ENCODE peak calls at places on chromosomes 3 and 15, in eight cellular contexts. One of them, this sample, is unnamed.

GRCh38 chr3:120487079-120487693 is 36.4 kb upstream of the FSTL1 start:
- DNase-seq in psoas muscle: peak
- DNase-seq in nephron progenitor cell: no peak
- DNase-seq in NCI-H2107: no peak
- DNase-seq in stimulated activated CD4-positive, alpha-beta T cell treated with anti-CD3 and anti-CD28 coated beads, Interleukin-12 subunit alpha, Interleukin-12 subunit beta, amount 100 ng/mL, for 24 hours: no peak
- DNase-seq in activated CD4-positive, alpha-beta T cell treated with anti-CD3 and anti-CD28 coated beads, Interleukin-2, amount 50 U/mL, for 1 hour: no peak
- DNase-seq in occipital lobe: no peak
- DNase-seq in A549: no peak
- DNase-seq in this sample: no peak

GRCh38 chr3:192005989-192006388 is 545.0 kb downstream of the PYDC2 start:
- DNase-seq in NCI-H2107: no peak
- DNase-seq in nephron progenitor cell: no peak
- DNase-seq in stimulated activated CD4-positive, alpha-beta T cell treated with anti-CD3 and anti-CD28 coated beads, Interleukin-12 subunit alpha, Interleukin-12 subunit beta, amount 100 ng/mL, for 24 hours: no peak
- DNase-seq in occipital lobe: no peak
- DNase-seq in psoas muscle: no peak
- DNase-seq in A549: no peak
- DNase-seq in activated CD4-positive, alpha-beta T cell treated with anti-CD3 and anti-CD28 coated beads, Interleukin-2, amount 50 U/mL, for 1 hour: no peak
- DNase-seq in this sample: no peak

GRCh38 chr3:124510290-124510689 is 220.0 kb upstream of the UMPS start:
- DNase-seq in psoas muscle: no peak
- DNase-seq in stimulated activated CD4-positive, alpha-beta T cell treated with anti-CD3 and anti-CD28 coated beads, Interleukin-12 subunit alpha, Interleukin-12 subunit beta, amount 100 ng/mL, for 24 hours: no peak
- DNase-seq in activated CD4-positive, alpha-beta T cell treated with anti-CD3 and anti-CD28 coated beads, Interleukin-2, amount 50 U/mL, for 1 hour: no peak
- DNase-seq in A549: no peak
- DNase-seq in nephron progenitor cell: no peak
- DNase-seq in occipital lobe: no peak
- DNase-seq in NCI-H2107: no peak
- DNase-seq in this sample: no peak

GRCh38 chr15:60916674-60917468 is 312.2 kb downstream of the RORA start:
- DNase-seq in nephron progenitor cell: peak
- DNase-seq in occipital lobe: peak
- DNase-seq in NCI-H2107: peak
- DNase-seq in stimulated activated CD4-positive, alpha-beta T cell treated with anti-CD3 and anti-CD28 coated beads, Interleukin-12 subunit alpha, Interleukin-12 subunit beta, amount 100 ng/mL, for 24 hours: peak
- DNase-seq in activated CD4-positive, alpha-beta T cell treated with anti-CD3 and anti-CD28 coated beads, Interleukin-2, amount 50 U/mL, for 1 hour: peak
- DNase-seq in A549: peak
- DNase-seq in psoas muscle: peak
- DNase-seq in this sample: peak

GRCh38 chr3:23726811-23727548 is 78.8 kb upstream of the UBE2E1 start:
- DNase-seq in NCI-H2107: no peak
- DNase-seq in activated CD4-positive, alpha-beta T cell treated with anti-CD3 and anti-CD28 coated beads, Interleukin-2, amount 50 U/mL, for 1 hour: no peak
- DNase-seq in occipital lobe: no peak
- DNase-seq in stimulated activated CD4-positive, alpha-beta T cell treated with anti-CD3 and anti-CD28 coated beads, Interleukin-12 subunit alpha, Interleukin-12 subunit beta, amount 100 ng/mL, for 24 hours: no peak
- DNase-seq in A549: no peak
- DNase-seq in psoas muscle: no peak
- DNase-seq in nephron progenitor cell: no peak
- DNase-seq in this sample: no peak

GRCh38 chr3:197030379-197031314 is 1.0 kb upstream of the MELTF start:
- DNase-seq in A549: no peak
- DNase-seq in NCI-H2107: no peak
- DNase-seq in nephron progenitor cell: no peak
- DNase-seq in psoas muscle: no peak
- DNase-seq in stimulated activated CD4-positive, alpha-beta T cell treated with anti-CD3 and anti-CD28 coated beads, Interleukin-12 subunit alpha, Interleukin-12 subunit beta, amount 100 ng/mL, for 24 hours: no peak
- DNase-seq in activated CD4-positive, alpha-beta T cell treated with anti-CD3 and anti-CD28 coated beads, Interleukin-2, amount 50 U/mL, for 1 hour: no peak
- DNase-seq in occipital lobe: no peak
- DNase-seq in this sample: no peak

GRCh38 chr3:46708401-46709146 is 7.4 kb downstream of the TMIE start:
- DNase-seq in psoas muscle: no peak
- DNase-seq in occipital lobe: no peak
- DNase-seq in A549: no peak
- DNase-seq in activated CD4-positive, alpha-beta T cell treated with anti-CD3 and anti-CD28 coated beads, Interleukin-2, amount 50 U/mL, for 1 hour: no peak
- DNase-seq in nephron progenitor cell: no peak
- DNase-seq in NCI-H2107: no peak
- DNase-seq in stimulated activated CD4-positive, alpha-beta T cell treated with anti-CD3 and anti-CD28 coated beads, Interleukin-12 subunit alpha, Interleukin-12 subunit beta, amount 100 ng/mL, for 24 hours: no peak
- DNase-seq in this sample: no peak

GRCh38 chr3:69542265-69543079 is 156.6 kb upstream of the FRMD4B start:
- DNase-seq in nephron progenitor cell: peak
- DNase-seq in psoas muscle: peak
- DNase-seq in occipital lobe: peak
- DNase-seq in A549: peak
- DNase-seq in stimulated activated CD4-positive, alpha-beta T cell treated with anti-CD3 and anti-CD28 coated beads, Interleukin-12 subunit alpha, Interleukin-12 subunit beta, amount 100 ng/mL, for 24 hours: no peak
- DNase-seq in activated CD4-positive, alpha-beta T cell treated with anti-CD3 and anti-CD28 coated beads, Interleukin-2, amount 50 U/mL, for 1 hour: no peak
- DNase-seq in NCI-H2107: no peak
- DNase-seq in this sample: no peak

GRCh38 chr3:126434931-126435411 is 40.3 kb downstream of the CFAP100 start:
- DNase-seq in psoas muscle: no peak
- DNase-seq in activated CD4-positive, alpha-beta T cell treated with anti-CD3 and anti-CD28 coated beads, Interleukin-2, amount 50 U/mL, for 1 hour: no peak
- DNase-seq in stimulated activated CD4-positive, alpha-beta T cell treated with anti-CD3 and anti-CD28 coated beads, Interleukin-12 subunit alpha, Interleukin-12 subunit beta, amount 100 ng/mL, for 24 hours: no peak
- DNase-seq in occipital lobe: no peak
- DNase-seq in A549: no peak
- DNase-seq in nephron progenitor cell: no peak
- DNase-seq in NCI-H2107: no peak
- DNase-seq in this sample: no peak

GRCh38 chr3:195075941-195076875 is 194.8 kb downstream of the XXYLT1 start:
- DNase-seq in stimulated activated CD4-positive, alpha-beta T cell treated with anti-CD3 and anti-CD28 coated beads, Interleukin-12 subunit alpha, Interleukin-12 subunit beta, amount 100 ng/mL, for 24 hours: no peak
- DNase-seq in occipital lobe: no peak
- DNase-seq in activated CD4-positive, alpha-beta T cell treated with anti-CD3 and anti-CD28 coated beads, Interleukin-2, amount 50 U/mL, for 1 hour: no peak
- DNase-seq in NCI-H2107: no peak
- DNase-seq in nephron progenitor cell: no peak
- DNase-seq in psoas muscle: no peak
- DNase-seq in A549: no peak
- DNase-seq in this sample: no peak

GRCh38 chr3:111690242-111690641 is 95.1 kb upstream of the ZBED2 start:
- DNase-seq in A549: no peak
- DNase-seq in activated CD4-positive, alpha-beta T cell treated with anti-CD3 and anti-CD28 coated beads, Interleukin-2, amount 50 U/mL, for 1 hour: no peak
- DNase-seq in stimulated activated CD4-positive, alpha-beta T cell treated with anti-CD3 and anti-CD28 coated beads, Interleukin-12 subunit alpha, Interleukin-12 subunit beta, amount 100 ng/mL, for 24 hours: no peak
- DNase-seq in NCI-H2107: no peak
- DNase-seq in psoas muscle: no peak
- DNase-seq in nephron progenitor cell: no peak
- DNase-seq in occipital lobe: no peak
- DNase-seq in this sample: no peak

GRCh38 chr3:151216641-151217040 is 13.6 kb upstream of the GPR171 start:
- DNase-seq in stimulated activated CD4-positive, alpha-beta T cell treated with anti-CD3 and anti-CD28 coated beads, Interleukin-12 subunit alpha, Interleukin-12 subunit beta, amount 100 ng/mL, for 24 hours: no peak
- DNase-seq in activated CD4-positive, alpha-beta T cell treated with anti-CD3 and anti-CD28 coated beads, Interleukin-2, amount 50 U/mL, for 1 hour: no peak
- DNase-seq in psoas muscle: no peak
- DNase-seq in nephron progenitor cell: no peak
- DNase-seq in A549: no peak
- DNase-seq in occipital lobe: no peak
- DNase-seq in NCI-H2107: no peak
- DNase-seq in this sample: no peak

GRCh38 chr3:187017511-187018230 is 87.3 kb downstream of the ST6GAL1 start:
- DNase-seq in stimulated activated CD4-positive, alpha-beta T cell treated with anti-CD3 and anti-CD28 coated beads, Interleukin-12 subunit alpha, Interleukin-12 subunit beta, amount 100 ng/mL, for 24 hours: no peak
- DNase-seq in psoas muscle: no peak
- DNase-seq in activated CD4-positive, alpha-beta T cell treated with anti-CD3 and anti-CD28 coated beads, Interleukin-2, amount 50 U/mL, for 1 hour: no peak
- DNase-seq in A549: no peak
- DNase-seq in nephron progenitor cell: peak
- DNase-seq in NCI-H2107: no peak
- DNase-seq in occipital lobe: no peak
- DNase-seq in this sample: no peak

GRCh38 chr3:25904248-25904647 is 114.4 kb downstream of the OXSM start:
- DNase-seq in nephron progenitor cell: no peak
- DNase-seq in occipital lobe: no peak
- DNase-seq in psoas muscle: no peak
- DNase-seq in activated CD4-positive, alpha-beta T cell treated with anti-CD3 and anti-CD28 coated beads, Interleukin-2, amount 50 U/mL, for 1 hour: no peak
- DNase-seq in stimulated activated CD4-positive, alpha-beta T cell treated with anti-CD3 and anti-CD28 coated beads, Interleukin-12 subunit alpha, Interleukin-12 subunit beta, amount 100 ng/mL, for 24 hours: no peak
- DNase-seq in A549: no peak
- DNase-seq in NCI-H2107: no peak
- DNase-seq in this sample: no peak

GRCh38 chr15:40103124-40103858 is 5.4 kb downstream of the BMF start:
- DNase-seq in nephron progenitor cell: peak
- DNase-seq in psoas muscle: peak
- DNase-seq in stimulated activated CD4-positive, alpha-beta T cell treated with anti-CD3 and anti-CD28 coated beads, Interleukin-12 subunit alpha, Interleukin-12 subunit beta, amount 100 ng/mL, for 24 hours: no peak
- DNase-seq in occipital lobe: peak
- DNase-seq in NCI-H2107: peak
- DNase-seq in activated CD4-positive, alpha-beta T cell treated with anti-CD3 and anti-CD28 coated beads, Interleukin-2, amount 50 U/mL, for 1 hour: no peak
- DNase-seq in A549: no peak
- DNase-seq in this sample: peak

GRCh38 chr3:11170052-11170770 is 15.9 kb downstream of the HRH1 start:
- DNase-seq in nephron progenitor cell: no peak
- DNase-seq in A549: no peak
- DNase-seq in activated CD4-positive, alpha-beta T cell treated with anti-CD3 and anti-CD28 coated beads, Interleukin-2, amount 50 U/mL, for 1 hour: no peak
- DNase-seq in occipital lobe: no peak
- DNase-seq in NCI-H2107: no peak
- DNase-seq in psoas muscle: no peak
- DNase-seq in stimulated activated CD4-positive, alpha-beta T cell treated with anti-CD3 and anti-CD28 coated beads, Interleukin-12 subunit alpha, Interleukin-12 subunit beta, amount 100 ng/mL, for 24 hours: no peak
- DNase-seq in this sample: no peak

GRCh38 chr3:121836069-121836468 is 1.1 kb downstream of the EAF2 start:
- DNase-seq in stimulated activated CD4-positive, alpha-beta T cell treated with anti-CD3 and anti-CD28 coated beads, Interleukin-12 subunit alpha, Interleukin-12 subunit beta, amount 100 ng/mL, for 24 hours: no peak
- DNase-seq in A549: no peak
- DNase-seq in psoas muscle: no peak
- DNase-seq in NCI-H2107: no peak
- DNase-seq in activated CD4-positive, alpha-beta T cell treated with anti-CD3 and anti-CD28 coated beads, Interleukin-2, amount 50 U/mL, for 1 hour: no peak
- DNase-seq in occipital lobe: no peak
- DNase-seq in nephron progenitor cell: no peak
- DNase-seq in this sample: no peak

GRCh38 chr15:78319588-78319987 is 20.2 kb upstream of the SKIC8 start:
- DNase-seq in occipital lobe: no peak
- DNase-seq in A549: no peak
- DNase-seq in activated CD4-positive, alpha-beta T cell treated with anti-CD3 and anti-CD28 coated beads, Interleukin-2, amount 50 U/mL, for 1 hour: no peak
- DNase-seq in nephron progenitor cell: no peak
- DNase-seq in stimulated activated CD4-positive, alpha-beta T cell treated with anti-CD3 and anti-CD28 coated beads, Interleukin-12 subunit alpha, Interleukin-12 subunit beta, amount 100 ng/mL, for 24 hours: no peak
- DNase-seq in NCI-H2107: no peak
- DNase-seq in psoas muscle: no peak
- DNase-seq in this sample: no peak

GRCh38 chr15:48324949-48325348 is 6.3 kb upstream of the DUT start:
- DNase-seq in NCI-H2107: no peak
- DNase-seq in nephron progenitor cell: no peak
- DNase-seq in activated CD4-positive, alpha-beta T cell treated with anti-CD3 and anti-CD28 coated beads, Interleukin-2, amount 50 U/mL, for 1 hour: no peak
- DNase-seq in stimulated activated CD4-positive, alpha-beta T cell treated with anti-CD3 and anti-CD28 coated beads, Interleukin-12 subunit alpha, Interleukin-12 subunit beta, amount 100 ng/mL, for 24 hours: no peak
- DNase-seq in psoas muscle: no peak
- DNase-seq in occipital lobe: no peak
- DNase-seq in A549: no peak
- DNase-seq in this sample: no peak

GRCh38 chr15:78035319-78035718 is 42.2 kb downstream of the TBC1D2B start:
- DNase-seq in occipital lobe: no peak
- DNase-seq in psoas muscle: no peak
- DNase-seq in NCI-H2107: no peak
- DNase-seq in nephron progenitor cell: no peak
- DNase-seq in A549: no peak
- DNase-seq in stimulated activated CD4-positive, alpha-beta T cell treated with anti-CD3 and anti-CD28 coated beads, Interleukin-12 subunit alpha, Interleukin-12 subunit beta, amount 100 ng/mL, for 24 hours: no peak
- DNase-seq in activated CD4-positive, alpha-beta T cell treated with anti-CD3 and anti-CD28 coated beads, Interleukin-2, amount 50 U/mL, for 1 hour: peak
- DNase-seq in this sample: no peak

GRCh38 chr3:174331095-174331802 is 527.9 kb upstream of the NAALADL2 start:
- DNase-seq in psoas muscle: no peak
- DNase-seq in occipital lobe: no peak
- DNase-seq in NCI-H2107: no peak
- DNase-seq in A549: no peak
- DNase-seq in nephron progenitor cell: no peak
- DNase-seq in activated CD4-positive, alpha-beta T cell treated with anti-CD3 and anti-CD28 coated beads, Interleukin-2, amount 50 U/mL, for 1 hour: no peak
- DNase-seq in stimulated activated CD4-positive, alpha-beta T cell treated with anti-CD3 and anti-CD28 coated beads, Interleukin-12 subunit alpha, Interleukin-12 subunit beta, amount 100 ng/mL, for 24 hours: no peak
- DNase-seq in this sample: no peak